ENCODE peak calls at places on chromosomes 5 and 9, in four cellular contexts. L, Q, G and E are unnamed samples.
A peak's percentile ranks its signal among the peaks of the same experiment; 100 is the strongest.

GRCh38 chr9:136353757-136354488 is 9.6 kb downstream of the DNLZ start:
- DNase-seq in L (no peak), G (no peak), Q (no peak), E (no peak)

GRCh38 chr9:1495282-1495681 is 445.1 kb downstream of the DMRT2 start:
- DNase-seq in L (no peak), G (no peak), Q (no peak), E (no peak)

GRCh38 chr9:2276296-2276695 is 261.1 kb downstream of the SMARCA2 start:
- DNase-seq in Q (no peak), L (no peak), G (no peak), E (no peak)

GRCh38 chr9:4111233-4112000 is 188.5 kb downstream of the GLIS3 start:
- DNase-seq in Q (no peak), G (no peak), L (no peak), E (no peak)

GRCh38 chr9:135971892-135972291 is 10.7 kb upstream of the UBAC1 start:
- DNase-seq in G (no peak), L (no peak), Q (peak; percentile 60), E (no peak)

GRCh38 chr9:32348289-32348688 is 36.2 kb upstream of the ACO1 start:
- DNase-seq in G (no peak), Q (no peak), L (no peak), E (no peak)

GRCh38 chr5:41246376-41246775 is 33.0 kb upstream of the C6 start:
- DNase-seq in L (no peak), G (no peak), Q (no peak), E (no peak)

GRCh38 chr9:13181652-13182051 is 97.8 kb downstream of the MPDZ start:
- DNase-seq in L (no peak), Q (no peak), G (no peak), E (no peak)

GRCh38 chr5:23440703-23441102 is 66.7 kb upstream of the PRDM9 start:
- DNase-seq in L (no peak), G (no peak), Q (no peak), E (no peak)

GRCh38 chr5:68180286-68181038 is 35.1 kb upstream of the PIK3R1 start:
- DNase-seq in L (no peak), Q (no peak), G (no peak), E (no peak)

GRCh38 chr9:130026583-130027427 is 16.2 kb downstream of the FNBP1 start:
- DNase-seq in Q (no peak), G (no peak), L (no peak), E (no peak)

GRCh38 chr5:39794511-39794910 is 369.7 kb upstream of the DAB2 start:
- DNase-seq in Q (no peak), L (no peak), G (no peak), E (no peak)

GRCh38 chr5:125137535-125137934 is 391.1 kb upstream of the ZNF608 start:
- DNase-seq in G (no peak), L (no peak), Q (no peak), E (no peak)

GRCh38 chr9:99811598-99812383 is 9.9 kb upstream of the NR4A3 start:
- DNase-seq in L (no peak), Q (no peak), G (peak; percentile 40), E (no peak)

GRCh38 chr5:43096916-43097315 is 23.8 kb upstream of the ZNF131 start:
- DNase-seq in L (no peak), G (no peak), Q (no peak), E (no peak)

GRCh38 chr5:32230356-32231099 is 56.4 kb upstream of the GOLPH3 start:
- DNase-seq in L (no peak), Q (peak; percentile 48), G (no peak), E (no peak)

GRCh38 chr9:133661846-133662636 is 25.9 kb downstream of the DBH start:
- DNase-seq in G (no peak), Q (no peak), L (peak; percentile 81), E (no peak)

GRCh38 chr5:375336-375920 is 53.9 kb downstream of the AHRR start:
- DNase-seq in L (no peak), Q (no peak), G (no peak), E (no peak)

GRCh38 chr9:14318934-14319513 is 5.1 kb upstream of the NFIB start:
- DNase-seq in L (no peak), Q (no peak), G (no peak), E (no peak)

GRCh38 chr5:96752341-96753016 is 55.3 kb downstream of the ERAP1 start:
- DNase-seq in Q (no peak), L (no peak), G (peak; percentile 30), E (no peak)

GRCh38 chr9:3401556-3401955 is 124.2 kb downstream of the RFX3 start:
- DNase-seq in Q (no peak), L (no peak), G (no peak), E (no peak)

GRCh38 chr9:94085062-94085639 is 887 bp downstream of the PTPDC1 start:
- DNase-seq in L (no peak), G (no peak), Q (no peak), E (no peak)

GRCh38 chr9:98807070-98807810 is at the start of gene GALNT12:
- DNase-seq in L (no peak), Q (no peak), G (peak; percentile 79), E (peak; percentile 43)

DNA sequence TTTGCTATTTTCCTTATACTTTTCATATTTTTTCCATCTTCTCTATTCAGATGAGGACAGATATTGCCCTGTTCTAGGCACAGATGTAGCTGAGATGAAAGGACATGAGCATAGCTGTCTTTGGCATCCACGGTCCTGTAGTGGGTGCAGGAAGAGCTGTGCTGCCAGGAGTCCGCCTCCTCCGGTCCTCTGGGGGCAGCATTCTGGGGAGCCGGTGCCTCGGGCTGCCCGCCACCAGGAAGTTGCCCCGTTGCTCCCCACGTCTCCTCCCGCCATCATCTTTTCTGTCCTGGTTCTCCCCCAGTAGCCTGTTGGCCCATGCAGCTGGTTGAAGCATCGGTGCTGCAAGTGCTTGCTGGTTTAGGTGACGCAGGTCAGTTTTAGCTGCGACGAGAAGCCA is 170.0 kb upstream of the IRX4 start:
- DNase-seq in L (no peak), G (no peak), Q (no peak), E (no peak)
- TF ChIP-seq CTCF in L (no peak), G (no peak), Q (no peak), E (no peak)

GRCh38 chr5:57338068-57338848 is 144.4 kb downstream of the ACTBL2 start:
- DNase-seq in L (no peak), Q (no peak), G (peak; percentile 22), E (no peak)

GRCh38 chr5:57346336-57346735 is 136.3 kb downstream of the ACTBL2 start:
- DNase-seq in L (no peak), G (no peak), Q (no peak), E (no peak)

GRCh38 chr5:57340681-57341080 is 141.9 kb downstream of the ACTBL2 start:
- DNase-seq in Q (no peak), G (no peak), L (no peak), E (no peak)

GRCh38 chr5:57338849-57339340 is 143.7 kb downstream of the ACTBL2 start:
- DNase-seq in G (no peak), Q (no peak), L (no peak), E (no peak)

GRCh38 chr5:57341380-57341979 is 141.1 kb downstream of the ACTBL2 start:
- DNase-seq in L (no peak), Q (no peak), G (no peak), E (no peak)
- TF ChIP-seq CTCF in L (no peak), Q (no peak), G (no peak), E (no peak)

DNA sequence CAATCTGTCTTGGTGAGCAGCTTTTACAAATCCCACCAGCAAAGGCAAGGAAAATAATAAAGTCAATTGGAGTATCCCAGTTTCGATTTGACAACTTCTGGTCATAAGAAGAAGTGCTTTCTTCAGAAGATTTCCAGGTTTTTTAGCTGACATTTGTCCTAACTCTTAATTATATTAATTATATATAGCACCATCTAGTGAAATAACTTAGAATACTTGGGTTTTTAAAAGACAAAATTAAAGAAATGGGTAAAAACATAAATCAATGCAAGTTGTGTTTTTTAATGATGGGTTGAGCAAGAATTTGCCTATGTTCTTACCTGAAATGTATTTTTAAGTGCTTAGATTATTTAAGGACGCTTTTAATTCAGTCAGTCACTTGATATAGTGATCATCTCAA is 421.8 kb downstream of the ACTL7B start:
- DNase-seq in G (no peak), Q (no peak), L (no peak), E (no peak)
- TF ChIP-seq CTCF in G (no peak), Q (no peak), L (peak; percentile 5), E (no peak)

DNA sequence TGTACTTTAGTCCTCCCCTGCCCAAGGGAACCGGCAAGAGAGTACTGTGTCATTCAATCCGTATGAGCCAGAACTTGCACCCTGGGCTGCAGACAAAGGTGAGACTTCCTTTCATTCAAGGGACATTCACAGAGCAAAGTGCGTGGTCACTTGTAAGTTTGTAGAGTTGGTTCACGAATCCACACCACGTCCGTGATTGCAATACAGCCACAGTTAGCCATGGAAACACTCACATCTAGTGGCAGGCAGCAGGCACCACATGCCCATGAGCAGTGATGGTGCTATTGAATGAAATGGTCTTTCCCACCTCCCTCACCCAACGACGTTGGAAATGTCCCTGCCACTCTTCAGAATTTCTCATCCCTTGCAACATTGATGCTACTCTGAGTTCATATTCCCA is 72.6 kb downstream of the SYK start:
- DNase-seq in L (no peak), Q (no peak), G (no peak), E (no peak)
- TF ChIP-seq CTCF in L (no peak), Q (no peak), G (no peak), E (no peak)

GRCh38 chr9:71768388-71769174 is at the start of gene CEMIP2:
- DNase-seq in G (peak; percentile 89), Q (peak; percentile 94), L (peak; percentile 95), E (peak; percentile 84)
- TF ChIP-seq CTCF in G (peak; percentile 78), Q (peak; percentile 43), L (no peak), E (no peak)

DNA sequence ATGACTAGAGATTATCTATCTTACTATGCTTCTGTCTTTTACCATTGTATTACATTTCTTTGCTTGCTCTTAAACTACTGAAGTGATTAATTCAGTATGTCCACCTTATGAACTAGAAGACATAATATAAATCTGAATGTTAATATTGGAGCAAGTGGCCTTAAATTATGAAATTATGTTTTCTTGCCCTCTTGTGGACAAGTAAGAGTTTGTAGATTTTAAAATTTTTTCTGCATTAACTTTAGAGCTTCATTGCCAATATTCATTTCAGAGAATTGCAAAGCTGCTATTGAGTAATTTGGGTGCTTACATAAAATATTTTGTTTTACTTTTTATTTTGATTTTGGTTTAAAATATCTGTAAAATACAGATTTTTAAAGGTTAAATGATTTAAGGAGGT is 55.3 kb downstream of the RANBP17 start:
- DNase-seq in L (no peak), G (no peak), Q (no peak), E (no peak)
- TF ChIP-seq CTCF in L (no peak), G (no peak), Q (no peak), E (no peak)

DNA sequence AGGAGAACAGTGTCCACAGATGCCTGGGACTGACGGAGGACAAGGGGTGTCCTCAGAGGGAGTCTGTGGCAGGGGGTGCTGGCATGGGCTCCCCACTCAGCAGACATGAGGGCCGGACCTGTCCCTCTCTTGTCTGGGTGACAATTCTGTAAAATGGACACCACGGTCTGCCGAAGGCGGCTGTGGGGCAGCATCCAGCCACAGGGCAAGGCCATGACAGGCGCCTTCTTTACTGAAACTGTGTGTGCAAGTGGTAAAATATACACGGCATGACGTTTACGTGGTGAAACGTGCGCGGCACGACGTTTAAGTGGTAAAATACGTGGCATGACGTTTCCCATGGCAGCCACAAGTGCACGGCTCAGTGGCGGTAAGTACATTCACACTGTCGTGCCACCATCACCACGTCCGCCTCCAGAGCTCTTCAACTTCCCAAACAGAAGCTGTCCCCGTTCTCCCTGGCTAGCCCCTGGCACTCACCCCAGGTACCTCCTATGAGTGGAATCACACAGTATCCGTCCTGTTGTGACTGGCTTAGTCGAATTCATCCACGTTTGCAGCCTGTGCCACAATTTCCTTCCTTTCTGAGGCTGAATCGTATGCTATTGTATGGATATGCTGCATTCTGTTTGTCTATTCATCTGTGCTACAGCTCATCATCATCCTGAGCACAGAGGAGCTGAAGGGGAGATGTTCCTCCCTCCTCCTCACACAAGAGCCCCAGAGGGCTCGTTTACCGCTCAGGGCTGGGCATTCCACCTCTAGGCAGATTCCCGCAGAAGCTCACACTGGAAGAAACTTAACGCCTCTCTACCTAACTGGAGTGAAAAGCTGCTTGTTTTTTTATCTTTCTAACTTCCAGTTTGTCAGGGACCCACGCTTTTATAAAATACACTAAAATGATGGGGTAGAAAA is 52.5 kb downstream of the COL23A1 start:
- DNase-seq in L (peak; percentile 23), G (no peak), Q (no peak), E (no peak)
- TF ChIP-seq CTCF in L (no peak), G (no peak), Q (no peak), E (no peak)